ENCODE peak calls at places on chromosomes 6 and 20, in six cellular contexts. K is CD8-positive, alpha-beta memory T cell; R is AG09309; E is tibial artery; B is GM23248; U is left ventricle myocardium inferior. M is an unnamed sample.
A peak's percentile ranks its signal among the peaks of the same experiment; 100 is the strongest.

GRCh38 chr6:10415593-10416480 is 963 bp upstream of the TFAP2A start:
- DNase-seq in R (no peak), B (no peak), E (no peak), U (no peak), K (no peak), M (no peak)

GRCh38 chr6:88983532-88983931 is 20.1 kb upstream of the RNGTT start:
- DNase-seq in U (no peak), B (peak; percentile 61), K (no peak), E (no peak), R (no peak), M (peak; percentile 77)

GRCh38 chr20:61599061-61599930 is 347.2 kb downstream of the CDH4 start:
- DNase-seq in R (no peak), K (no peak), E (no peak), B (no peak), U (no peak), M (no peak)

GRCh38 chr20:9532069-9532809 is 17.8 kb downstream of the LAMP5 start:
- DNase-seq in K (no peak), B (no peak), U (no peak), R (no peak), E (no peak), M (no peak)

GRCh38 chr6:141874930-141875602 is 257.7 kb upstream of the GJE1 start:
- DNase-seq in B (peak; percentile 53), K (no peak), U (no peak), R (no peak), E (no peak), M (peak; percentile 69)

GRCh38 chr20:3811421-3812258 is 8.7 kb upstream of the AP5S1 start:
- DNase-seq in E (peak; percentile 100), B (peak; percentile 98), U (peak; percentile 99), R (peak; percentile 98), K (peak; percentile 93), M (peak; percentile 100)

GRCh38 chr20:33071198-33071597 is 8.2 kb upstream of the BPIFB4 start:
- DNase-seq in E (no peak), U (no peak), B (no peak), K (no peak), R (no peak), M (no peak)

GRCh38 chr6:62446647-62447316 is 160.8 kb upstream of the KHDRBS2 start:
- DNase-seq in R (no peak), U (no peak), E (no peak), K (no peak), B (no peak), M (no peak)

GRCh38 chr6:38637756-38638155 is 2.0 kb downstream of the BTBD9 start:
- DNase-seq in K (no peak), E (no peak), U (no peak), B (no peak), R (no peak), M (no peak)

GRCh38 chr20:23296841-23297701 is 53.5 kb upstream of the NXT1 start:
- DNase-seq in R (no peak), B (peak; percentile 69), U (no peak), K (no peak), E (no peak), M (no peak)

GRCh38 chr20:45972500-45973183 is 639 bp upstream of the ZNF335 start:
- DNase-seq in K (no peak), U (no peak), B (peak; percentile 98), R (no peak), E (no peak), M (no peak)

GRCh38 chr20:62020935-62021701 is 44.6 kb downstream of the TAF4 start:
- DNase-seq in R (no peak), U (peak; percentile 78), K (no peak), B (peak; percentile 72), E (no peak), M (peak; percentile 39)

GRCh38 chr20:35742741-35743523 is 872 bp upstream of the RBM39 start:
- DNase-seq in R (no peak), K (peak; percentile 49), B (peak; percentile 34), U (no peak), E (no peak), M (peak; percentile 41)

GRCh38 chr6:108295676-108296075 is 822 bp downstream of the AFG1L start:
- DNase-seq in R (no peak), K (no peak), B (no peak), U (no peak), E (no peak), M (no peak)

GRCh38 chr6:168390746-168391400 is 50.1 kb upstream of the SMOC2 start:
- DNase-seq in E (peak; percentile 60), K (no peak), B (no peak), U (no peak), R (no peak), M (no peak)

GRCh38 chr6:5509106-5509505 is 247.8 kb downstream of the FARS2 start:
- DNase-seq in E (no peak), U (peak; percentile 53), K (no peak), B (no peak), R (no peak), M (no peak)

GRCh38 chr6:77264970-77265369 is 198.3 kb downstream of the HTR1B start:
- DNase-seq in B (no peak), U (no peak), R (no peak), E (no peak), K (no peak), M (no peak)

GRCh38 chr6:53922571-53922981 is 127.8 kb downstream of the LRRC1 start:
- DNase-seq in E (no peak), K (no peak), U (no peak), B (no peak), R (no peak), M (no peak)

GRCh38 chr6:87590989-87591388 is 1.1 kb downstream of the ORC3 start:
- DNase-seq in U (no peak), E (no peak), K (no peak), B (peak; percentile 48), R (no peak), M (no peak)

GRCh38 chr20:37897008-37897548 is 5.8 kb upstream of the VSTM2L start:
- DNase-seq in R (no peak), U (peak; percentile 23), E (no peak), B (no peak), K (no peak), M (peak; percentile 77)

GRCh38 chr6:141726158-141726557 is 406.6 kb upstream of the GJE1 start:
- DNase-seq in U (no peak), E (no peak), R (no peak), K (no peak), B (no peak), M (peak; percentile 4)

GRCh38 chr6:33508935-33509926 is 54.9 kb downstream of the ZBTB9 start:
- DNase-seq in B (peak; percentile 27), K (no peak), U (no peak), R (no peak), E (no peak), M (no peak)

GRCh38 chr6:8888468-8888867 is 453.1 kb upstream of the SLC35B3 start:
- DNase-seq in E (no peak), K (no peak), R (no peak), B (peak; percentile 31), U (no peak), M (no peak)

GRCh38 chr20:49344975-49345374 is 67.1 kb upstream of the ZNFX1 start:
- DNase-seq in R (peak; percentile 79), B (peak; percentile 99), K (no peak), E (peak; percentile 86), U (peak; percentile 48), M (peak; percentile 97)
- H3K4me3 ChIP-seq in R (no peak overlapping the region), B (peak overlapping the region; percentile 67), K (no peak overlapping the region), E (no peak overlapping the region), U (no peak overlapping the region), M (no peak overlapping the region)

DNA sequence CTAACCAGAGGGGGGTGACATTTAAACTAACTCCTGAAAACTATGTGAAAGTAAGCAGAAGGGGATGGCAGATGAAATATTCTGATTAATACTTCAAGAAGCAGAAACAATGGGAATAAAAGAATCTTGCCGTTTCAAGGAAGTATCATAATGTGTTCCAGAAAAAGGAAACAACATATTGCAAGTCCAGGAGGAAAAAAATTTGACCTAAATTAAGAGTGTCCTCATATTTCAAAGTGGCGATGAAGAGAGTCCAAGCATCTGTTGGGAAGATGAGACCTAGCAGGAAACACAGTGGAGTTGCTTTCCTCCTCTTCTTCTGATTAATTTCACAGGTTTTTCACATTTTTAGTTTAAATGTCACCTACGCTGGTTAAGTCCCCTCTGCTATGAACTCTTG is 45.6 kb upstream of the TNFAIP3 start:
- DNase-seq in U (no peak), E (no peak), K (no peak), R (no peak), B (no peak), M (no peak)
- H3K4me3 ChIP-seq in U (no peak overlapping the region), E (no peak overlapping the region), K (no peak overlapping the region), R (no peak overlapping the region), B (no peak overlapping the region), M (no peak overlapping the region)

GRCh38 chr6:167152858-167153257 is 4.9 kb downstream of the GPR31 start:
- DNase-seq in R (no peak), K (no peak), B (no peak), U (no peak), E (no peak), M (no peak)
- H3K4me3 ChIP-seq in R (no peak overlapping the region), K (peak overlapping the region; percentile 48), B (no peak overlapping the region), U (no peak overlapping the region), E (peak overlapping the region; percentile 6), M (no peak overlapping the region)

GRCh38 chr6:42045538-42046460 is 4.5 kb upstream of the TAF8 start:
- DNase-seq in K (peak; percentile 93), R (peak; percentile 29), U (peak; percentile 96), B (peak; percentile 45), E (peak; percentile 97), M (peak; percentile 92)
- H3K4me3 ChIP-seq in K (peak overlapping the region; percentile 79), R (peak overlapping the region; percentile 4), U (peak overlapping the region; percentile 83), B (no peak overlapping the region), E (peak overlapping the region; percentile 72), M (peak overlapping the region; percentile 37)

GRCh38 chr6:128570439-128571063 is 50.2 kb upstream of the PTPRK start:
- DNase-seq in R (no peak), K (no peak), E (no peak), B (no peak), U (no peak), M (no peak)
- H3K4me3 ChIP-seq in R (no peak overlapping the region), K (no peak overlapping the region), E (no peak overlapping the region), B (peak overlapping the region; percentile 60), U (peak overlapping the region; percentile 16), M (peak overlapping the region; percentile 1)

GRCh38 chr20:49987015-49987867 is 4.5 kb downstream of the SNAI1 start:
- DNase-seq in R (no peak), U (no peak), E (no peak), K (no peak), B (peak; percentile 75), M (peak; percentile 53)

GRCh38 chr20:49985617-49986016 is 2.8 kb downstream of the SNAI1 start:
- DNase-seq in E (no peak), B (no peak), K (no peak), R (no peak), U (no peak), M (no peak)

GRCh38 chr20:49985157-49985556 is 2.4 kb downstream of the SNAI1 start:
- DNase-seq in U (no peak), E (no peak), K (no peak), R (no peak), B (peak; percentile 47), M (no peak)

GRCh38 chr20:49984426-49985153 is 1.8 kb downstream of the SNAI1 start:
- DNase-seq in E (no peak), R (no peak), K (no peak), U (no peak), B (peak; percentile 33), M (no peak)

GRCh38 chr20:49986049-49986448 is 3.3 kb downstream of the SNAI1 start:
- DNase-seq in E (no peak), B (peak; percentile 72), R (no peak), U (no peak), K (no peak), M (no peak)
- H3K4me3 ChIP-seq in E (no peak overlapping the region), B (peak overlapping the region; percentile 88), R (peak overlapping the region; percentile 20), U (peak overlapping the region; percentile 70), K (no peak overlapping the region), M (peak overlapping the region; percentile 97)